ENCODE peak calls at places on chromosomes 11 and 22, in five cellular contexts. Q is astrocyte, D is M059J, M is HEK293T, H is Right ventricle myocardium superior. R is an unnamed sample.

GRCh38 chr22:24685804-24686203 is 82.8 kb downstream of the GGT1 start:
- DNase-seq in Q (no peak), D (no peak), M (no peak), H (peak; percentile 59), R (peak; percentile 80)

GRCh38 chr11:38356255-38356654 is 1758.2 kb upstream of the RAG2 start:
- DNase-seq in Q (no peak), D (no peak), M (no peak), H (no peak), R (no peak)

GRCh38 chr22:25853078-25853477 is 111.1 kb downstream of the MYO18B start:
- DNase-seq in Q (no peak), D (peak; percentile 31), M (no peak), H (no peak), R (no peak)

GRCh38 chr11:128733440-128734115 is 39.7 kb downstream of the FLI1 start:
- DNase-seq in Q (peak; percentile 55), D (no peak), M (no peak), H (no peak), R (no peak)

GRCh38 chr11:27153136-27153535 is 112.5 kb downstream of the BBOX1 start:
- DNase-seq in Q (peak; percentile 34), D (peak; percentile 5), M (no peak), H (no peak), R (no peak)

GRCh38 chr11:13262096-13262495 is 15.5 kb upstream of the BMAL1 start:
- DNase-seq in Q (no peak), D (peak; percentile 34), M (no peak), H (no peak), R (no peak)

GRCh38 chr11:7495997-7496545 is 10.8 kb downstream of the OLFML1 start:
- DNase-seq in Q (no peak), D (no peak), M (no peak), H (peak; percentile 53), R (no peak)

GRCh38 chr11:45054956-45055355 is 91.5 kb upstream of the PRDM11 start:
- DNase-seq in Q (no peak), D (no peak), M (no peak), H (no peak), R (no peak)

GRCh38 chr11:124897681-124898680 is at the start of gene ROBO4:
- DNase-seq in Q (peak; percentile 92), D (peak; percentile 96), M (no peak), H (peak; percentile 81), R (no peak)

GRCh38 chr11:75454987-75455386 is 22.0 kb upstream of the KLHL35 start:
- DNase-seq in Q (no peak), D (no peak), M (no peak), H (no peak), R (no peak)

GRCh38 chr22:44884562-44884961 is 125.2 kb downstream of the PHF21B start:
- DNase-seq in Q (no peak), D (no peak), M (no peak), H (no peak), R (no peak)

GRCh38 chr11:46348566-46348981 is 1.3 kb downstream of the DGKZ start:
- DNase-seq in Q (no peak), D (no peak), M (no peak), H (no peak), R (no peak)

GRCh38 chr22:20571531-20572007 is 64.2 kb downstream of the MED15 start:
- DNase-seq in Q (no peak), D (no peak), M (peak; percentile 74), H (peak; percentile 64), R (no peak)

GRCh38 chr11:66768088-66768521 is 39.1 kb upstream of the SPTBN2 start:
- DNase-seq in Q (peak; percentile 36), D (no peak), M (no peak), H (no peak), R (no peak)

GRCh38 chr22:39678862-39679490 is 108.4 kb downstream of the CACNA1I start:
- DNase-seq in Q (no peak), D (no peak), M (no peak), H (no peak), R (no peak)

GRCh38 chr11:118552341-118552740 is 13.4 kb downstream of the IFT46 start:
- DNase-seq in Q (no peak), D (no peak), M (no peak), H (no peak), R (no peak)

GRCh38 chr11:65448418-65449196 is 26.0 kb downstream of the NEAT1 start:
- DNase-seq in Q (no peak), D (peak; percentile 73), M (no peak), H (no peak), R (peak; percentile 48)

GRCh38 chr11:123561046-123561781 is 93.2 kb downstream of the SCN3B start:
- DNase-seq in Q (peak; percentile 39), D (no peak), M (peak; percentile 27), H (peak; percentile 57), R (no peak)

GRCh38 chr11:120613264-120614226 is 102.0 kb downstream of the GRIK4 start:
- DNase-seq in Q (no peak), D (no peak), M (no peak), H (no peak), R (no peak)

GRCh38 chr22:37609240-37610152 is 862 bp downstream of the GGA1 start:
- DNase-seq in Q (no peak), D (no peak), M (no peak), H (no peak), R (no peak)

GRCh38 chr11:76455331-76455730 is 10.5 kb downstream of the EMSY start:
- DNase-seq in Q (peak; percentile 35), D (no peak), M (no peak), H (no peak), R (no peak)

GRCh38 chr11:2685566-2686359 is 14.0 kb downstream of the KCNQ1OT1 start:
- DNase-seq in Q (no peak), D (no peak), M (no peak), H (peak; percentile 29), R (peak; percentile 45)

GRCh38 chr11:9808943-9809342 is 145.1 kb downstream of the SWAP70 start:
- DNase-seq in Q (peak; percentile 82), D (peak; percentile 81), M (no peak), H (no peak), R (no peak)

GRCh38 chr22:25903294-25903693 is 161.3 kb downstream of the MYO18B start:
- DNase-seq in Q (no peak), D (no peak), M (peak; percentile 61), H (no peak), R (no peak)

GRCh38 chr11:8241373-8242112 is 22.1 kb downstream of the LMO1 start:
- DNase-seq in Q (no peak), D (no peak), M (no peak), H (no peak), R (no peak)

GRCh38 chr11:119491753-119492455 is 68.9 kb upstream of the THY1 start:
- DNase-seq in Q (no peak), D (peak; percentile 19), M (no peak), H (no peak), R (peak; percentile 11)

GRCh38 chr11:120182790-120183491 is 27.9 kb upstream of the OAF start:
- DNase-seq in Q (no peak), D (no peak), M (peak; percentile 60), H (peak; percentile 75), R (peak; percentile 48)

GRCh38 chr11:115924744-115925567 is 420.7 kb upstream of the CADM1 start:
- DNase-seq in Q (peak; percentile 89), D (peak; percentile 72), M (no peak), H (no peak), R (no peak)

GRCh38 chr11:117096973-117097566 is 1.2 kb downstream of the SIK3 start:
- DNase-seq in Q (no peak), D (no peak), M (no peak), H (no peak), R (no peak)

GRCh38 chr11:112498701-112499100 is 238.0 kb upstream of the PLET1 start:
- DNase-seq in Q (no peak), D (peak; percentile 91), M (no peak), H (no peak), R (no peak)

GRCh38 chr11:83023410-83023809 is 48.3 kb downstream of the RAB30 start:
- DNase-seq in Q (no peak), D (no peak), M (no peak), H (no peak), R (no peak)

GRCh38 chr22:17797721-17798559 is 23.7 kb upstream of the BID start:
- DNase-seq in Q (no peak), D (no peak), M (no peak), H (no peak), R (no peak)

R was measured in kidney.